ENCODE peak calls at places on chromosomes 7 and 10, in four cellular contexts. I is SK-N-SH, F is GM12878, Z is HepG2. W is an unnamed sample.

GRCh38 chr10:3887885-3888476 is 103.0 kb upstream of the KLF6 start:
- DNase-seq in I (no peak), F (peak; percentile 66), Z (no peak), W (no peak)

GRCh38 chr7:51428226-51428887 is 111.7 kb upstream of the COBL start:
- DNase-seq in Z (no peak), F (no peak), I (no peak), W (peak; percentile 19)

GRCh38 chr7:134905375-134905774 is 80.9 kb upstream of the AGBL3 start:
- DNase-seq in F (no peak), I (no peak), Z (no peak), W (no peak)

GRCh38 chr10:6217621-6218020 is 14.9 kb downstream of the PFKFB3 start:
- DNase-seq in Z (no peak), F (no peak), I (no peak), W (no peak)

GRCh38 chr7:13990319-13990983 is 985 bp upstream of the ETV1 start:
- DNase-seq in I (peak; percentile 48), F (no peak), Z (peak; percentile 0), W (no peak)

GRCh38 chr7:123635551-123636359 is 19.9 kb upstream of the LMOD2 start:
- DNase-seq in I (peak; percentile 72), F (no peak), Z (peak; percentile 5), W (no peak)

GRCh38 chr10:102408728-102409603 is 9.6 kb downstream of the PSD start:
- DNase-seq in I (peak; percentile 91), Z (no peak), F (no peak), W (no peak)

GRCh38 chr10:116098411-116099019 is 174.5 kb downstream of the GFRA1 start:
- DNase-seq in I (no peak), F (no peak), Z (no peak), W (no peak)

GRCh38 chr7:117212969-117213877 is 109.6 kb downstream of the WNT2 start:
- DNase-seq in Z (peak; percentile 42), I (peak; percentile 66), F (peak; percentile 42), W (peak; percentile 51)

GRCh38 chr10:115979576-115979975 is 293.4 kb downstream of the GFRA1 start:
- DNase-seq in F (no peak), Z (no peak), I (no peak), W (no peak)

GRCh38 chr10:60521974-60522405 is 132.3 kb upstream of the ANK3 start:
- DNase-seq in I (peak; percentile 40), F (no peak), Z (no peak), W (no peak)

GRCh38 chr10:48416584-48417232 is 110.2 kb downstream of the MAPK8 start:
- DNase-seq in F (no peak), I (no peak), Z (peak; percentile 37), W (no peak)

GRCh38 chr10:43293677-43294057 is 26.8 kb upstream of the RASGEF1A start:
- DNase-seq in I (no peak), Z (no peak), F (no peak), W (no peak)

GRCh38 chr10:100621360-100622205 is 85.8 kb downstream of the HIF1AN start:
- DNase-seq in Z (no peak), F (no peak), I (peak; percentile 56), W (no peak)

GRCh38 chr7:159031135-159031701 is 113.4 kb downstream of the VIPR2 start:
- DNase-seq in F (no peak), Z (no peak), I (no peak), W (no peak)

GRCh38 chr10:13512564-13512963 is 16.2 kb downstream of the BEND7 start:
- DNase-seq in I (no peak), F (no peak), Z (no peak), W (no peak)

GRCh38 chr7:32616625-32617024 is 121.3 kb downstream of the AVL9 start:
- DNase-seq in I (no peak), F (no peak), Z (no peak), W (peak; percentile 51)

GRCh38 chr7:30412810-30413504 is 65.6 kb downstream of the NOD1 start:
- DNase-seq in F (peak; percentile 16), I (peak; percentile 72), Z (peak; percentile 88), W (peak; percentile 68)

GRCh38 chr10:96585726-96586418 is 940 bp downstream of the TM9SF3 start:
- DNase-seq in Z (no peak), I (no peak), F (no peak), W (no peak)

GRCh38 chr10:7351905-7352304 is 58.9 kb downstream of the SFMBT2 start:
- DNase-seq in Z (no peak), I (no peak), F (no peak), W (no peak)

GRCh38 chr7:129169171-129169643 is 19.2 kb upstream of the SMO start:
- DNase-seq in F (no peak), I (no peak), Z (no peak), W (no peak)

GRCh38 chr10:70404906-70405824 is 1.2 kb downstream of the EIF4EBP2 start:
- DNase-seq in Z (peak; percentile 83), I (peak; percentile 60), F (no peak), W (no peak)

GRCh38 chr7:24959735-24960485 is 20.1 kb downstream of the OSBPL3 start:
- DNase-seq in F (no peak), Z (no peak), I (no peak), W (no peak)
- TF ChIP-seq ZBTB33 in F (no peak), Z (no peak), I (no peak), W (no peak)

GRCh38 chr7:120395526-120396019 is 122.6 kb downstream of the KCND2 start:
- DNase-seq in Z (no peak), I (no peak), F (peak; percentile 81), W (no peak)
- TF ChIP-seq ZBTB33 in Z (no peak), I (no peak), F (no peak), W (no peak)

DNA sequence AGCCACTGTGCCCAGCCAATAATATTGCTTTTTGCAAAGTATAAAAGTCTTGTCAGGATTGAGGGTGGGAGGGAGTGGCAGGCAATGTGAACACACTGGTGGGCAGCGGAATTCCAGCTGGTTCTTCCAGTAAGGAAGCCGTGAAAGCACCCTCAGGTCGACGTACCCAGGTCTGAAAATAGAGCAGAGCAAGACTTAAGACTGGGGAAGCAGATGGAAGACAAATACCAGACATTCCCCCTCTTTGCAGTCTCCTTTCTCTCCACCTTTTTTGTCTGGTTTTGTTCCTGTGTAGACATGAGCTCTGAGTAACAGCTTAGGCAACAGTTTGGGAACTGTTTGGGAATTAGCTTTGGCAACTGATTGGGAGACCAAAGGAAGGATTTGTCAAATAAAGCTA is 17.6 kb upstream of the CSTF2T start:
- DNase-seq in I (no peak), Z (no peak), F (no peak), W (no peak)
- TF ChIP-seq ZBTB33 in I (no peak), Z (no peak), F (no peak), W (no peak)

DNA sequence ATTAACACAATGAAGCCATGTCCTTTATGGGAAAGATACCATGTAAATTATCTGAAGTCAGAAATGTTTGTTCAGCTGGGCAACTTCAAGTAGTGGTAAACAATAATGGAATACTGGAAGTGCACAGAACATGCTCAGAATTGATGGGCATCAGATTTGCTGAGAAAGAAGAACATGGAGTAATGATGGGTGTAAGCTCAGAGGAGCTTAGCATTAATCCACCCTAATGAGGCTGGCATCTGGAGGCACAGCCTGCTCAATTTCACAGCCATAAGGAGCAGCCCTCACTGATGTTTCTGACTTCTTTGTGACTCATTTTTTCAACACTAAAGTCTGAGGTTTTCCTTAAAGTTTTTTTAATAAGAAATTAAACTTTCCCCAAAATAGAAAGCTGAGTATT is 75.5 kb downstream of the IGF2BP3 start:
- DNase-seq in I (no peak), Z (no peak), F (no peak), W (no peak)
- TF ChIP-seq ZBTB33 in I (no peak), Z (no peak), F (no peak), W (no peak)

GRCh38 chr10:122140941-122141623 is 130.0 kb upstream of the BTBD16 start:
- DNase-seq in F (no peak), Z (peak; percentile 27), I (no peak), W (peak; percentile 73)

GRCh38 chr10:122144199-122144598 is 126.9 kb upstream of the BTBD16 start:
- DNase-seq in F (no peak), Z (no peak), I (no peak), W (no peak)

GRCh38 chr10:122141821-122142651 is 129.1 kb upstream of the BTBD16 start:
- DNase-seq in Z (no peak), F (no peak), I (no peak), W (no peak)

GRCh38 chr10:122143238-122143841 is 127.8 kb upstream of the BTBD16 start:
- DNase-seq in I (no peak), F (no peak), Z (no peak), W (no peak)

GRCh38 chr10:122142652-122143237 is 128.4 kb upstream of the BTBD16 start:
- DNase-seq in I (peak; percentile 73), F (no peak), Z (no peak), W (no peak)
- TF ChIP-seq ZBTB33 in I (no peak), F (no peak), Z (no peak), W (no peak)

GRCh38 chr10:98035599-98035998 is 5.2 kb upstream of the CRTAC1 start:
- DNase-seq in I (no peak), Z (no peak), F (no peak), W (no peak)

GRCh38 chr10:98038333-98038732 is 7.9 kb upstream of the CRTAC1 start:
- DNase-seq in F (no peak), I (no peak), Z (no peak), W (no peak)

GRCh38 chr10:98041352-98042043 is 11.1 kb upstream of the CRTAC1 start:
- DNase-seq in F (no peak), Z (peak; percentile 54), I (peak; percentile 72), W (peak; percentile 61)

DNA sequence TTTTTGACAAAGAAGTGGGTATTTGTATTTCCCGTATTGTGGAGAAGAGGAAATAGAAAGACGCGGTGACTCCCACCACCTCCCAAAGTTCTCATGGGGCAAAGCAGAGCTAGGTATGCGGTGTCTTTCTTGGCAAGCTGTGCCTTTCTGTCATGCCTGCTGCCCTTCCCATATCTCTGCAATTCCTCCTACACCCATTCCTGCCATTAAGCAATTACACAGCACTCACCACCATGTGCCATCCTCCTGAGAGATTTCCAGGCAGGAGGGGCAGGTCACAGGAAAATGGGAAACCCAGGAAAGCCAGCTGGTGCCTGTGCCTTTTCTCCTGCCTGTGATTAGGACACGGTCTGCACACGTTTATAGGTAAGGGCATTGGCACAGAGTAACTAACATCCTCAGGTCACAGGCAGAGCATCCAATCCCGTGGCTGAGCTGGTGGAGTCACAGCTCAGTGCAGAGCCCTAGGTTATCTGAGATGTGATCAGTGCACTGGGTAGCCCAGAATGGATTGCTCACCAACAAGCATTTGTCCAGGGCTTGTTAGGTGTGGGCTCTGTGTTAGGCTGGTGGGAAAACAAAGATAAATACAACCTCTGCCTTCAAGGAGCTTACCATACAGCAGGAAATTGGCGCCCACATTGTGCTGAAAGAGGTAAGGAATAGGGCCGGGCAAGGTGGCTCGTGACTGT is 9.4 kb upstream of the CRTAC1 start:
- DNase-seq in I (peak; percentile 75), F (no peak), Z (no peak), W (no peak)
- TF ChIP-seq ZBTB33 in I (no peak), F (no peak), Z (no peak), W (no peak)

GRCh38 chr10:130022071-130022470 is 58.0 kb upstream of the EBF3 start:
- DNase-seq in I (no peak), F (no peak), Z (no peak), W (no peak)

GRCh38 chr10:130021373-130021950 is 57.4 kb upstream of the EBF3 start:
- DNase-seq in I (no peak), F (no peak), Z (no peak), W (no peak)

GRCh38 chr10:130022501-130023299 is 58.6 kb upstream of the EBF3 start:
- DNase-seq in F (no peak), Z (no peak), I (no peak), W (no peak)

GRCh38 chr10:130018730-130019185 is 54.7 kb upstream of the EBF3 start:
- DNase-seq in I (no peak), Z (no peak), F (no peak), W (no peak)

GRCh38 chr10:130020651-130021372 is 56.7 kb upstream of the EBF3 start:
- DNase-seq in I (no peak), Z (no peak), F (no peak), W (no peak)
- TF ChIP-seq ZBTB33 in I (no peak), Z (no peak), F (no peak), W (no peak)

W was measured in HCT116.